ENCODE peak calls at places on chromosomes 7 and 10, in seven cellular contexts. One of them, this sample, is unnamed. For H3K4me1, the result is how much of the 10 kb centered on the place peaks cover.

GRCh38 chr10:79390551-79391229 is 43.4 kb downstream of the PPIF start:
- DNase-seq in astrocyte: no peak
- DNase-seq in PC-3: no peak
- DNase-seq in Peyer's patch: peak
- DNase-seq in pancreas: peak
- DNase-seq in transverse colon: peak
- DNase-seq in esophagus squamous epithelium: no peak
- DNase-seq in this sample: peak

GRCh38 chr10:69869291-69869841 is 67.7 kb downstream of the COL13A1 start:
- DNase-seq in pancreas: no peak
- DNase-seq in astrocyte: peak
- DNase-seq in PC-3: peak
- DNase-seq in Peyer's patch: peak
- DNase-seq in esophagus squamous epithelium: no peak
- DNase-seq in transverse colon: peak
- DNase-seq in this sample: no peak

GRCh38 chr7:919924-920341 is 34.5 kb downstream of the ADAP1 start:
- DNase-seq in Peyer's patch: peak
- DNase-seq in transverse colon: peak
- DNase-seq in PC-3: no peak
- DNase-seq in pancreas: peak
- DNase-seq in esophagus squamous epithelium: no peak
- DNase-seq in astrocyte: no peak
- DNase-seq in this sample: no peak

GRCh38 chr10:76034236-76035009 is 603.0 kb downstream of the LRMDA start:
- DNase-seq in PC-3: no peak
- DNase-seq in transverse colon: no peak
- DNase-seq in pancreas: no peak
- DNase-seq in Peyer's patch: no peak
- DNase-seq in esophagus squamous epithelium: no peak
- DNase-seq in astrocyte: no peak
- DNase-seq in this sample: no peak

GRCh38 chr10:113709221-113709838 is 29.6 kb downstream of the CASP7 start:
- DNase-seq in PC-3: peak
- DNase-seq in pancreas: no peak
- DNase-seq in transverse colon: no peak
- DNase-seq in esophagus squamous epithelium: no peak
- DNase-seq in Peyer's patch: no peak
- DNase-seq in astrocyte: peak
- DNase-seq in this sample: no peak

GRCh38 chr7:44081266-44081748 is 1.0 kb downstream of the POLM start:
- DNase-seq in Peyer's patch: no peak
- DNase-seq in transverse colon: no peak
- DNase-seq in PC-3: no peak
- DNase-seq in astrocyte: no peak
- DNase-seq in esophagus squamous epithelium: no peak
- DNase-seq in pancreas: no peak
- DNase-seq in this sample: peak

GRCh38 chr7:23490357-23491131 is 20.3 kb upstream of the IGF2BP3 start:
- DNase-seq in PC-3: no peak
- DNase-seq in esophagus squamous epithelium: no peak
- DNase-seq in Peyer's patch: peak
- DNase-seq in pancreas: peak
- DNase-seq in transverse colon: peak
- DNase-seq in astrocyte: peak
- DNase-seq in this sample: peak

GRCh38 chr7:100894860-100895700 is 608 bp downstream of the ACHE start:
- DNase-seq in pancreas: peak
- DNase-seq in astrocyte: no peak
- DNase-seq in Peyer's patch: peak
- DNase-seq in esophagus squamous epithelium: no peak
- DNase-seq in transverse colon: peak
- DNase-seq in PC-3: peak
- DNase-seq in this sample: peak

GRCh38 chr7:66460921-66461361 is 167.7 kb upstream of the KCTD7 start:
- DNase-seq in PC-3: peak
- DNase-seq in esophagus squamous epithelium: no peak
- DNase-seq in astrocyte: no peak
- DNase-seq in pancreas: no peak
- DNase-seq in transverse colon: no peak
- DNase-seq in Peyer's patch: no peak
- DNase-seq in this sample: no peak

GRCh38 chr10:11615396-11615795 is 3.9 kb upstream of the USP6NL start:
- DNase-seq in astrocyte: no peak
- DNase-seq in Peyer's patch: no peak
- DNase-seq in transverse colon: no peak
- DNase-seq in pancreas: no peak
- DNase-seq in PC-3: no peak
- DNase-seq in esophagus squamous epithelium: no peak
- DNase-seq in this sample: no peak

GRCh38 chr10:120732643-120733313 is 118.4 kb upstream of the WDR11 start:
- DNase-seq in astrocyte: peak
- DNase-seq in esophagus squamous epithelium: no peak
- DNase-seq in PC-3: peak
- DNase-seq in transverse colon: no peak
- DNase-seq in pancreas: no peak
- DNase-seq in Peyer's patch: no peak
- DNase-seq in this sample: no peak

DNA sequence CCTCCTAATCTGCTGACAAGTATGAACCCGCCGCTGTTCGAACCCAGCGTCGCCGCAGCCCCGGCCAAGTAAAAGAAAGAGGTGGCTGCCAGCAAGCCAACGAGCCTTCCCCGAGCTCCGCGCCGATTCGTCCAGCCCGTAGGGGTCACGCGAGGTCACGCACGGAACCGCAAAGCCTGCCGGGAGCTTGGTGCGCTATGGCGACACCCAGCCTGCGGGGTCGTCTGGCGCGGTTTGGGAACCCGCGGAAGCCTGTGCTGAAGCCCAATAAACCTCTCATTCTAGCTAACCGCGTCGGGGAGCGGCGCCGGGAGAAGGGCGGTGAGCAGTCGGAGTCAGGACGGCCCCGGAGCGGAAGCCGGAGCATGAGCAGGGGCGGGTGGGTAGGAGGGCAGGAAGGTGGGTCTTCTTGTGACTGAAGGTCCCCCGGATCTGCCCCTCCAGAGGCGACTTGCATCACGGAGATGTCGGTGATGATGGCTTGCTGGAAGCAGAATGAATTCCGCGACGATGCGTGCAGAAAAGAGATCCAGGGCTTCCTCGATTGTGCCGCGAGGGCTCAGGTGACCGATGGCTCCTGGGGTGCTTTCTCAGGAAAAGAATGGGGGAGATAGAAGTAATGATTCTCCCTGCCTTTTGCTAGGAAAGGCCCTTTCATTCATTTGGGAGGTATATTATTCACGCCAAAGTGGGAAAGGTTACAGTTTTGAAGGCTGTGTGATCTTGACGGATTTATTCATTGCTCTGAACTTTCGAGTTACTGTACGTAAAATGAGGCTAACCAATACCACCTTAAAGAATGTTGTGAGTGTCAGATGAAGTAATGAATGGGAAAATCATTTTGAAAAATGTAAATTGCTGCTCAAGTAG is at the start of gene CHCHD1:
- DNase-seq in transverse colon: peak
- DNase-seq in astrocyte: peak
- DNase-seq in esophagus squamous epithelium: peak
- DNase-seq in pancreas: peak
- DNase-seq in PC-3: peak
- DNase-seq in Peyer's patch: peak
- DNase-seq in this sample: peak
- TF ChIP-seq CTCF in transverse colon: no peak
- TF ChIP-seq CTCF in astrocyte: no peak
- TF ChIP-seq CTCF in esophagus squamous epithelium: no peak
- TF ChIP-seq CTCF in pancreas: no peak
- TF ChIP-seq CTCF in PC-3: no peak
- TF ChIP-seq CTCF in Peyer's patch: no peak
- TF ChIP-seq CTCF in this sample: no peak

GRCh38 chr10:4025339-4025738 is 240.3 kb upstream of the KLF6 start:
- DNase-seq in esophagus squamous epithelium: no peak
- DNase-seq in astrocyte: no peak
- DNase-seq in PC-3: no peak
- DNase-seq in transverse colon: no peak
- DNase-seq in pancreas: no peak
- DNase-seq in Peyer's patch: no peak
- DNase-seq in this sample: no peak

GRCh38 chr10:4020651-4021050 is 235.6 kb upstream of the KLF6 start:
- DNase-seq in Peyer's patch: no peak
- DNase-seq in transverse colon: no peak
- DNase-seq in astrocyte: no peak
- DNase-seq in esophagus squamous epithelium: no peak
- DNase-seq in pancreas: no peak
- DNase-seq in PC-3: no peak
- DNase-seq in this sample: no peak

GRCh38 chr10:4022473-4022872 is 237.5 kb upstream of the KLF6 start:
- DNase-seq in Peyer's patch: no peak
- DNase-seq in astrocyte: no peak
- DNase-seq in pancreas: no peak
- DNase-seq in PC-3: no peak
- DNase-seq in esophagus squamous epithelium: no peak
- DNase-seq in transverse colon: no peak
- DNase-seq in this sample: no peak

GRCh38 chr10:4024846-4025245 is 239.8 kb upstream of the KLF6 start:
- DNase-seq in esophagus squamous epithelium: no peak
- DNase-seq in transverse colon: no peak
- DNase-seq in pancreas: no peak
- DNase-seq in astrocyte: peak
- DNase-seq in PC-3: no peak
- DNase-seq in Peyer's patch: no peak
- DNase-seq in this sample: no peak

DNA sequence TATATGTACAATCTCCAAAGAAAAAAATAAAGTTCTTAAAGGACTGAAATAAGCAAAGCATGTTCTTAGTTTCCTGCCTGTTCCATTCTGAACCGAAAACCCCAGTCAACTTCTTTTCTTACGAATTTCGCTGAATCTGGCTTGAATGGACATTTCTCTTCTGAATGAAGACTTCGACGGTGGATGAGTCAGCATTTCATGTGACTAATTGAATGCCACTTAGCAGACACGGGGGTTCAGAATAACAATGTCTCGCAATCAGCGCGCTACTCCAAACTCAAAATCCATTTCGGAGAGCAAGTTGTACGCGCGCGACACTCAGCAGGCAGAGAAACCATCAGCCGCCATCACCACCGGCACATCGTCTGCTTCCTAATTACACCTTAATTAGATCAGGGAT is 239.0 kb upstream of the KLF6 start:
- DNase-seq in PC-3: no peak
- DNase-seq in transverse colon: no peak
- DNase-seq in pancreas: no peak
- DNase-seq in astrocyte: peak
- DNase-seq in Peyer's patch: no peak
- DNase-seq in esophagus squamous epithelium: no peak
- DNase-seq in this sample: no peak
- H3K4me1 ChIP-seq in PC-3: under half
- H3K4me1 ChIP-seq in transverse colon: under half
- H3K4me1 ChIP-seq in pancreas: under half
- H3K4me1 ChIP-seq in astrocyte: under half
- H3K4me1 ChIP-seq in Peyer's patch: under half
- H3K4me1 ChIP-seq in esophagus squamous epithelium: under half
- H3K4me1 ChIP-seq in this sample: under half

GRCh38 chr10:51368943-51369342 is 294.7 kb downstream of the PRKG1 start:
- DNase-seq in transverse colon: no peak
- DNase-seq in PC-3: peak
- DNase-seq in esophagus squamous epithelium: no peak
- DNase-seq in Peyer's patch: no peak
- DNase-seq in pancreas: no peak
- DNase-seq in astrocyte: no peak
- DNase-seq in this sample: no peak
- TF ChIP-seq CTCF in transverse colon: no peak
- TF ChIP-seq CTCF in PC-3: peak
- TF ChIP-seq CTCF in esophagus squamous epithelium: no peak
- TF ChIP-seq CTCF in Peyer's patch: no peak
- TF ChIP-seq CTCF in pancreas: peak
- TF ChIP-seq CTCF in astrocyte: peak
- TF ChIP-seq CTCF in this sample: no peak

GRCh38 chr7:151251328-151251925 is 2.9 kb upstream of the SMARCD3 start:
- DNase-seq in astrocyte: peak
- DNase-seq in transverse colon: peak
- DNase-seq in Peyer's patch: no peak
- DNase-seq in PC-3: no peak
- DNase-seq in pancreas: no peak
- DNase-seq in esophagus squamous epithelium: no peak
- DNase-seq in this sample: peak
- H3K4me1 ChIP-seq in astrocyte: under half
- H3K4me1 ChIP-seq in transverse colon: under half
- H3K4me1 ChIP-seq in Peyer's patch: under half
- H3K4me1 ChIP-seq in PC-3: under half
- H3K4me1 ChIP-seq in pancreas: under half
- H3K4me1 ChIP-seq in esophagus squamous epithelium: half or more
- H3K4me1 ChIP-seq in this sample: under half

DNA sequence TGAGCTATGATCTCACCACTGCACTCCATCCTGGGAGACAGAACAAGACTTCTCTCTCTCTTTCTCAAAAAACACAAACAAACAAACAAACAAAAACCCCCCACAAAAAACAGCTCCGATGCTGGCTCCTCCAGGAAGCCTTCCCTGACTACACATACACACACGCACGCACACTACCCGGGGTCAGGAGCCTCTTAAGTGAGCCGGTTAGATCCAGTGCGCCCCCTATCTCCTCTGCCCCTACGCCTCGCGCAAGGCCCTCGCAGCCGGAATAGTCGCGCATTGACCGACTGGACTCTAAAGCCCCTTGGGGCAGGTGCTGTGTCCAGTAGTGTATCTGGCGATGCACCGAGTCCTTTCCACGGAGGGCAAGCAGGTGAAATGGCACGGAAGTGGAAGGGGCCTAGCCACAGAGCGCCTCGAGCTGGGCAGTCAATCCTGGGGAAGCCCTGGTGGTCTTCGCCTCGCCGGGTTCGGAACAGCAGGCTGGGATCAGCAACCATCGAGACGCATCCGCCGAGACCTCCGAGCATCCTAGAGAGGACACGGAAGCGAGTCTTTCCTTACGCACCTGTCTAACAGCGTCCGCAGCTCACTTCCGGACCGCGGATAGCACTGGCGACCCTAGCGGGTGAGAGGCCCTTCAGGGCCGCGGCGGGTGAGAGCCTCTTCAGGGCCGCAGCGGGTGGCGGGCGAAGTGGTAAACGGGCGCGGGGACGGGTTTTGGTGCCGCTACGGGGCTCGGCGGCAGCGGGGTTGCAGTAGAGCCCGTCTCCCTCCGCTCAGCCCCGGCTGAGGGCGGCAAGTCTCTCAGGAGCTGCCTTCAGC is at the start of gene ZSCAN25:
- DNase-seq in pancreas: peak
- DNase-seq in PC-3: peak
- DNase-seq in Peyer's patch: peak
- DNase-seq in astrocyte: peak
- DNase-seq in esophagus squamous epithelium: peak
- DNase-seq in transverse colon: peak
- DNase-seq in this sample: peak
- TF ChIP-seq CTCF in pancreas: no peak
- TF ChIP-seq CTCF in PC-3: peak
- TF ChIP-seq CTCF in Peyer's patch: peak
- TF ChIP-seq CTCF in astrocyte: peak
- TF ChIP-seq CTCF in esophagus squamous epithelium: peak
- TF ChIP-seq CTCF in transverse colon: peak
- TF ChIP-seq CTCF in this sample: peak

This sample was measured in heart left ventricle.